ENCODE peak calls at places on chromosomes 13 and 19, in nine cellular contexts. M is dorsolateral prefrontal cortex; O is aorta; N is CD8-positive, alpha-beta memory T cell; A is uterus; G is cardiac muscle cell; X is HepG2; V is MG63; W is lung. Y is an unnamed sample. For H3K27me3, the result is how much of the 10 kb centered on the place peaks cover.

GRCh38 chr13:76860706-76861105 is 25.5 kb downstream of the KCTD12 start:
- DNase-seq in O (no peak), M (no peak), X (no peak), W (no peak), G (no peak), A (no peak), N (no peak), V (no peak), Y (no peak)

GRCh38 chr13:41497436-41497835 is 40.1 kb downstream of the RGCC start:
- DNase-seq in V (no peak), G (no peak), O (no peak), A (no peak), M (no peak), W (no peak), N (no peak), X (no peak), Y (no peak)

GRCh38 chr13:45481688-45482087 is 16.9 kb downstream of the COG3 start:
- DNase-seq in O (no peak), W (no peak), G (no peak), M (no peak), A (no peak), N (no peak), X (no peak), V (no peak), Y (no peak)

GRCh38 chr13:98784666-98785065 is 32.2 kb upstream of the SLC15A1 start:
- DNase-seq in W (no peak), V (no peak), G (no peak), X (no peak), N (no peak), O (no peak), M (no peak), A (no peak), Y (peak)

GRCh38 chr13:59834801-59835200 is 328.9 kb downstream of the DIAPH3 start:
- DNase-seq in V (no peak), A (no peak), O (no peak), G (no peak), W (no peak), N (no peak), X (no peak), M (no peak), Y (no peak)

GRCh38 chr13:39016789-39017188 is 21.1 kb downstream of the PROSER1 start:
- DNase-seq in G (peak), A (no peak), M (no peak), O (no peak), X (peak), V (no peak), N (no peak), W (no peak), Y (no peak)

GRCh38 chr13:75432811-75433244 is 49.1 kb downstream of the TBC1D4 start:
- DNase-seq in X (no peak), N (no peak), G (no peak), V (no peak), M (no peak), W (no peak), O (no peak), A (no peak), Y (no peak)

GRCh38 chr19:46515879-46516350 is 20.2 kb upstream of the PNMA8B start:
- DNase-seq in W (no peak), V (peak), M (no peak), N (peak), G (peak), A (no peak), X (peak), O (no peak), Y (no peak)

GRCh38 chr13:75486654-75487053 is 4.7 kb upstream of the TBC1D4 start:
- DNase-seq in A (no peak), O (no peak), G (no peak), V (no peak), M (no peak), X (no peak), N (no peak), W (no peak), Y (no peak)

GRCh38 chr13:77516342-77516789 is 19.1 kb upstream of the SCEL start:
- DNase-seq in V (peak), M (no peak), W (no peak), A (no peak), X (no peak), G (no peak), N (no peak), O (no peak), Y (no peak)

GRCh38 chr13:32212420-32212819 is 102.7 kb downstream of the ZAR1L start:
- DNase-seq in M (no peak), G (no peak), V (no peak), A (no peak), N (no peak), W (no peak), O (no peak), X (no peak), Y (no peak)

GRCh38 chr13:34863360-34864135 is 78.5 kb upstream of the NBEA start:
- DNase-seq in X (peak), V (peak), N (no peak), M (no peak), G (no peak), A (no peak), W (no peak), O (no peak), Y (no peak)

GRCh38 chr19:6828698-6829633 is 56.5 kb downstream of the VAV1 start:
- DNase-seq in X (no peak), A (no peak), G (no peak), V (peak), O (no peak), N (no peak), W (no peak), M (no peak), Y (no peak)

DNA sequence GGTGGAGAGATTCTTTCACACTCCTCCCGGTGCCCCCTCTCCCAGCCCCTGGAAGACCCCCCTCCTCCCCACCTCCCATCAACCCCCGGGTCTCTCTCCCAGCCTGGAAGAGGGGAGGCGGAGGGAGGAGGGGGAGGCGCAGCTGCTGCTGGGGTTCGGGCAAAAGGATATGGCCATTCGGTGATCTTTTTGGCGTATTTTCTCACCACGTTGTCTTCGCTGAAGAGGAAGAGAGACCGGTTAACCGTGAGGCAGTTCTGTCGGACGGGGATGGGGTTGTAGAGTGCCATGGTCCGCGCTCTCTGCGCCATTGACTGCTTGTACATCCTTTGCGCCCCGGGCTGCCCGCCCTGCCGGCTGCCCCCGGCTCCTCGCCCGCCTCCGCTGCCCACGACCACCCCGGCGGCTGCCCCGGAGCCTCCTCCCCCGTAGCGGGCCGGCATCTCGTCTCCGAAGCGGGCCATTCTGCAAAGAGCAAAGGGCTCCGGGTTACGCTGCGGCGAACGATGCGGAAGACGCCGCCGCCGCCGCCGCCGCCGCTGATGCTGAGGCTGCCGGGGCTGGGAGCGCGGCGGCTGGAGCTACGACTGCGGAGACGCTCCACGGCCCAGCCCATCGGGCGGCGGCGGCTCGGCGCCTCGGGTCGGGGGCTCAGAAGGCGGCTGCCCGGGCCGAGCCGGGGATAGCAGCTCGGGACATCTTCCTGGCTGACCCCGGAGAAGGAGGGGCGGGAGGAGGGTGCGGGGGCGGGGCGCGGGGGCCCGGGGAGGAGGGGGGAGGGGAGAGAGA is at the start of gene CACNA1A:
- DNase-seq in G (peak), A (no peak), X (no peak), W (no peak), N (no peak), M (no peak), V (peak), O (no peak), Y (no peak)
- H3K27me3 ChIP-seq in G (under half), A (under half), X (under half), W (under half), N (under half), M (under half), V (half or more), O (under half), Y (under half)

DNA sequence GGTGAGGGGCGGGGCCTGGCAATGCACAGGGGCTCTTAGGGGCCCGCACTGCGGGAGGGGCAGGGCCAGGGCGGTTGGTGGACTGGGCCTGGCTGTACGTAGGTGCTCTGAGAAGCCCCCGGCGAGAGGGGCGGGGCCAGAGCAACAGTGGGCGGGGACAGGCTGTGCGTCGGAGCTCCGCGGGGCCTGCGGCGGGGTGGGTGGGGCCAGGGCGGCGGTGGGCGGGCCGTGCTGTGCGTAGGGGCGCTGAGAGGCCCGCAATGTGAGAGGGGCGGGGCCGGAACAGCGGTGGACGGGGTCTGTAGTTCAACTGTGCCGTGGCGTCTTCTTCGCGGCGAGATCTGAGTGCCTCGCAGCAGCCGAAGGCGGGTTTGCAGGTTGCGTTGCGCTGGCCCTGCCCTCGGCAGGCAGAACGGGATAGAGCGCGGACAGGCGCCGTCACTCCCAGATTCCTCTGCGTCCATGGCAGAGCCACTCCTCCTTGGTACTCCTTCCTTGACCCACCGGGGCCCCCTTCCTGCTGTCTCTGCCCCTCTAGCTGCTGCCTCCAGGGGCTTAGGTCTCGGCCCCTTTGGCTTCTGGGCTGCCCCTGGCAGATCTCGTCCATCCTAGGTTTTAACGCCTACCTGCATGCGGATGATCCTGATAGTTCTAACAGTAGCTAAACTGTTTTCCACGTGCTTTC is 33.2 kb downstream of the CCNE1 start:
- DNase-seq in W (peak), O (peak), M (peak), X (peak), G (peak), A (peak), N (peak), V (peak), Y (peak)
- H3K27me3 ChIP-seq in W (under half), O (under half), M (under half), X (under half), G (under half), A (under half), N (under half), V (under half), Y (under half)

DNA sequence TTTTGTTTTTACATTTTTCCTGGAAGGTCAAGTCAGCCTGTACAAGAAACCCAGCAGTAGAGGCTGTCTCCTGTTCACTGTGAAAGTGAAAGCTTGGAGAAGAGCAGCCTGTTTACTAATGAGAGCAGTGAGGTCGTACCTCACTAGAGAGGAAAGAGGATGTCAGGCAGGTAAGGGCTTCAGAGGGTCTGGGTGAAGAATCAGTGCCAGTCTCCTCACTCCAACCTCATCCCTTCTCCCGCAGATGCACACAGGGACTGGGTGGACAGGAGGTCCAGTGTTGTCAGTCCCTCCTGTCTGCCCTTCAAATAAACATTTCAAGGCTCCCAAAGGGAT is 462.5 kb downstream of the KLF5 start:
- DNase-seq in W (no peak), A (no peak), X (no peak), M (no peak), N (no peak), G (no peak), V (no peak), O (no peak), Y (no peak)
- H3K27me3 ChIP-seq in W (under half), A (under half), X (under half), M (under half), N (under half), G (under half), V (under half), O (under half), Y (under half)

GRCh38 chr19:19224852-19225494 is 13.2 kb downstream of the NCAN start:
- DNase-seq in W (peak), O (peak), G (peak), A (no peak), X (peak), M (no peak), N (peak), V (peak), Y (peak)

GRCh38 chr19:19226663-19227062 is 14.9 kb downstream of the NCAN start:
- DNase-seq in A (no peak), O (no peak), G (no peak), W (no peak), N (no peak), V (no peak), M (no peak), X (no peak), Y (no peak)

GRCh38 chr19:19229701-19230100 is 17.9 kb downstream of the NCAN start:
- DNase-seq in O (no peak), M (no peak), X (no peak), A (no peak), W (no peak), V (no peak), N (no peak), G (no peak), Y (no peak)

GRCh38 chr19:19226204-19226603 is 14.4 kb downstream of the NCAN start:
- DNase-seq in A (no peak), G (no peak), X (no peak), V (no peak), N (no peak), O (no peak), W (no peak), M (no peak), Y (no peak)

DNA sequence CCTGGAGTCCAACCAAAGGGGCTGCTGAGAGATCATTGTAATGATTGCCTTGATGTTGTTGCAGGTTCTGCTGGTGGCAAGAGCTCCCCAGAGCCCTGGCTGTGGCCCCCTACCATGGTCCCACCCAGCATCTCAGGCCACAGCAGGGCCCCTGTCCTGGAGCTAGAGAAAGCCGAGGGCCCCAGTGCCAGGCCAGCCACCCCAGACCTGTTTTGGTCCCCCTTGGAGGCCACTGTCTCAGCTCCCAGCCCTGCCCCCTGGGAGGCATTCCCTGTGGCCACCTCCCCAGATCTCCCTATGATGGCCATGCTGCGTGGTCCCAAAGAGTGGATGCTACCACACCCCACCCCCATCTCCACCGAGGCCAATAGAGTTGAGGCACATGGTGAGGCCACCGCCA is 15.5 kb downstream of the NCAN start:
- DNase-seq in A (no peak), G (no peak), O (no peak), X (no peak), V (no peak), W (no peak), N (no peak), M (no peak), Y (no peak)
- H3K27me3 ChIP-seq in A (under half), G (under half), O (under half), X (under half), V (half or more), W (under half), N (under half), M (under half), Y (under half)

DNA sequence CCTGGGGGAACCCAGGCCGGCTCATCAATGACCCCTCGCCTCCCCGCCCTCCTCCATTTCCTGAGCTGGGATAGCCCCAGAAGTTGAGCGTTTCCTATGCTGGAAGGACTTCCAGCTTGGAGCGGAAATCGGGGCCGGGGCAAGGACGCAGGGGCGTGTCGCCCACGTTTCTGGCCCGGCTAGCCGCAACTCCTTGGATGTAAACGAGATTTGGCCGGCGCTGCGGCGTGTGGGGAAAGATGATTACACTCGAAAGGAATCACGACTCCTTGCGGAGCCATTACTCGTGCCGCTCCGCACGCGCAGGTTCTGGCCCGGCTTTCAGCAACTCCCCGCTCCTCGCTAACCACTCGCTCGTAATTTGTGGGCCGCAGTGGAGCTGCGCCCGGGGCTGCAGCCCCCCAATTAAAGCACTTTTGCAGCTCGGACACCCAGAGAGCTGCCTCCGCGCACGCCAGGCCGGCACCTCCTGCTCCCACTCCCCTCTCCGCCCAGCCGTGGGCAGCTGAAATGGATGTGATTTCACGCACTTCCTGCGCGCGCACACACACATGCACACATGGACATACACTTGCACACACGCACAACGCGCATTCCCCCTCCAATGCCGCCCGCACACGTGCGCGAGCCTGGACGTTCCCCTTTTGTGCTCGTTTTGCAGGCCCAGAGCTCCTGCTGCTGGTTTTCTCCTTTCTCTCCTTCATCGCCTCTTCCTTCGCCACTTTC is 15.7 kb downstream of the ZIC5 start:
- DNase-seq in V (peak), N (no peak), M (no peak), G (peak), X (no peak), W (no peak), O (no peak), A (no peak), Y (no peak)
- H3K27me3 ChIP-seq in V (under half), N (half or more), M (half or more), G (half or more), X (half or more), W (under half), O (under half), A (half or more), Y (half or more)

GRCh38 chr13:96492758-96493157 is 402.9 kb downstream of the HS6ST3 start:
- DNase-seq in W (no peak), O (no peak), N (no peak), V (no peak), A (no peak), X (no peak), G (no peak), M (no peak), Y (no peak)
- H3K27me3 ChIP-seq in W (under half), O (under half), N (under half), V (under half), A (under half), X (under half), G (under half), M (under half), Y (under half)

GRCh38 chr19:423691-424466 is 14.9 kb upstream of the C2CD4C start:
- DNase-seq in O (no peak), M (no peak), W (no peak), N (no peak), A (no peak), V (no peak), G (no peak), X (no peak), Y (no peak)
- H3K27me3 ChIP-seq in O (under half), M (under half), W (under half), N (under half), A (under half), V (under half), G (under half), X (under half), Y (under half)

DNA sequence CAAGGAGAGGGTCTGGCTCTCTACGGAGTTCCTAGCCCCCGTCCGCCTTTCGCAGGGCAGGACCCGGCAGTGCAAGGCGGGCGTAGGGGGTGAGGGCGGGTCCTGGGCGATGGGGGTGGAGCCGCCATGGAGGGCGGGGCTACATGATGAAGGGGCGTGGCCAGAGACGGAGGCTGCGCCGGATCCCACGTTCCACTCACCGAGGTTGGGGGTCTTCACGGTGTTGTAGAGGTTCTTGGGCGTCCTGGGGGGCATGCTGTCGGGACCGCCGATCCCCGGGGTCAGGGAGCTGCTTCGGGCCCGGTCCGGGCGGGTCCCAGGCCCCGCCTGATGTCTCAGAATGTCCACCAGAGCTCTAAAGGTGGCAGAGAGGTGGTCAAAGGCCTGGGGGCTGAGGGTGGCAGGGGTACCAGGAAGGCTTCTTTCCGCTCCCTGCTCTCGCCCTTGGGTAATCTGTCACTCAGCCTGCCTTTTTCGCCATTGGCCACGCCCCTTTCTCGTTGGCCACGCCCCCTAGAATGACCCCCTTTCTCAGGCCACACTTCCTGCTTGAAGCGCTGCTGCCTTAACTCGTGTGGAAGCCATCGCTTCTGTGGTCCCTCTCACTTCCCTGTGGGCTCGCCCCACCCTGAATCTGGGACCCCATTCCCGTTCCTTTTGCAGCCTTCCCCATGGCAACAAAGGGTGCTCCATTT is 2.5 kb downstream of the SHISA7 start:
- DNase-seq in O (no peak), A (no peak), G (no peak), X (no peak), N (no peak), W (no peak), V (no peak), M (no peak), Y (no peak)
- H3K27me3 ChIP-seq in O (under half), A (half or more), G (half or more), X (under half), N (under half), W (under half), V (half or more), M (under half), Y (under half)